ENCODE peak calls at places on chromosomes 13 and 19, in ten cellular contexts. W is upper lobe of left lung, B is stomach, O is K562, V is GM23338, I is sigmoid colon, H is HCT116, Q is SK-N-MC, P is HepG2, J is Panc1. U is an unnamed sample.

GRCh38 chr13:103883152-103883551 is 816.9 kb upstream of the SLC10A2 start:
- DNase-seq in W (peak; percentile 74), V (peak; percentile 84), I (peak; percentile 82), P (peak; percentile 81), H (peak; percentile 90), J (peak; percentile 69), O (no peak), Q (no peak), B (peak; percentile 68), U (peak; percentile 75)

GRCh38 chr13:52832268-52832667 is 16.2 kb downstream of the PCDH8 start:
- DNase-seq in J (no peak), W (no peak), O (no peak), I (no peak), B (no peak), Q (no peak), H (no peak), P (no peak), V (no peak), U (no peak)

GRCh38 chr13:109626386-109627171 is 159.8 kb downstream of the IRS2 start:
- DNase-seq in W (no peak), I (no peak), J (no peak), H (no peak), V (no peak), P (no peak), B (no peak), Q (no peak), O (no peak), U (no peak)

GRCh38 chr19:54133312-54133956 is 4.1 kb upstream of the CNOT3 start:
- DNase-seq in V (peak; percentile 56), B (no peak), J (no peak), I (no peak), O (no peak), W (no peak), H (peak; percentile 32), Q (peak; percentile 44), P (peak; percentile 84), U (no peak)

GRCh38 chr19:58566989-58567388 is 6.1 kb downstream of the MZF1 start:
- DNase-seq in Q (no peak), B (no peak), O (no peak), P (no peak), J (no peak), W (peak; percentile 6), I (no peak), V (no peak), H (no peak), U (no peak)

GRCh38 chr13:50133277-50133953 is 118.2 kb downstream of the KCNRG start:
- DNase-seq in B (no peak), V (peak; percentile 69), I (no peak), Q (no peak), J (no peak), P (no peak), H (no peak), W (no peak), O (no peak), U (no peak)

GRCh38 chr19:51511353-51511752 is 9.8 kb upstream of the SIGLEC12 start:
- DNase-seq in P (peak; percentile 12), I (no peak), J (no peak), O (peak; percentile 57), H (peak; percentile 7), Q (no peak), B (no peak), W (no peak), V (peak; percentile 85), U (no peak)

GRCh38 chr13:23320926-23321533 is 112.5 kb downstream of the SACS start:
- DNase-seq in I (no peak), B (no peak), O (no peak), W (no peak), H (no peak), J (no peak), P (no peak), V (no peak), Q (no peak), U (no peak)

GRCh38 chr13:59771272-59771671 is 392.5 kb downstream of the DIAPH3 start:
- DNase-seq in V (peak; percentile 43), O (peak; percentile 4), B (no peak), I (no peak), P (peak; percentile 4), W (no peak), J (no peak), H (no peak), Q (no peak), U (no peak)

GRCh38 chr13:59770451-59770850 is 393.3 kb downstream of the DIAPH3 start:
- DNase-seq in J (no peak), H (no peak), O (no peak), P (no peak), Q (no peak), B (no peak), W (no peak), V (no peak), I (no peak), U (no peak)

DNA sequence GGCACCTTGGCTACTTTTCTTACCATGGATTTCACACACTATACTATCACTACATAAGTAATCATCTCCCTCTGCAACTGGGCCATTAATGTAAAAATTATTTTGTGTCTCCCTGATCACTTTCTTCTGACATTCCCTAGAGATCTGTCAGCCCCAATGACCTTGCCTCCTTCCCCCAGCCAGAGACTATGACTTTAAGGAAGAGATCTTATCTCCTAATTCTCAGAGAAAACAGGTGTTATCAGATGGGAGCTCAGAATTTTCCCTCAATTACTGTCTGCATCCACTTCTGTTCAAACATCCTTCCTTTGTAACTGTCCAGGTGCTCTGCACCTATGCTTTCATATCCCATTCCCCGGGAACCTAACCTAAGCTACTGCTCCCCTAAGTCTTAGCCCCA is 397.5 kb downstream of the DIAPH3 start:
- DNase-seq in V (no peak), O (no peak), I (no peak), W (no peak), J (no peak), H (no peak), B (no peak), Q (no peak), P (no peak), U (no peak)
- TF ChIP-seq POLR2AphosphoS5 in V (no peak), O (no peak), I (no peak), W (no peak), J (no peak), H (no peak), B (no peak), Q (no peak), P (no peak), U (no peak)

GRCh38 chr19:570315-570714 is 2.1 kb upstream of the BSG start:
- DNase-seq in P (no peak), V (no peak), O (peak; percentile 61), J (no peak), B (no peak), Q (no peak), I (no peak), W (no peak), H (no peak), U (no peak)

GRCh38 chr19:571127-571974 is 1.0 kb upstream of the BSG start:
- DNase-seq in Q (no peak), V (peak; percentile 77), I (no peak), H (no peak), B (peak; percentile 43), P (peak; percentile 61), O (peak; percentile 48), J (no peak), W (peak; percentile 72), U (peak; percentile 87)

GRCh38 chr19:567296-567900 is 5.0 kb upstream of the BSG start:
- DNase-seq in I (peak; percentile 56), O (no peak), V (peak; percentile 0), W (no peak), Q (no peak), J (no peak), P (no peak), B (no peak), H (no peak), U (no peak)

GRCh38 chr19:566844-567243 is 5.6 kb upstream of the BSG start:
- DNase-seq in I (peak; percentile 65), H (no peak), O (no peak), J (no peak), B (no peak), V (no peak), Q (no peak), P (no peak), W (no peak), U (no peak)

GRCh38 chr19:566403-566802 is 6.0 kb upstream of the BSG start:
- DNase-seq in I (peak; percentile 96), P (peak; percentile 81), V (peak; percentile 25), B (no peak), J (no peak), W (peak; percentile 79), H (no peak), O (peak; percentile 55), Q (peak; percentile 92), U (no peak)
- TF ChIP-seq POLR2AphosphoS5 in I (peak; percentile 96), P (no peak), V (no peak), B (peak; percentile 72), J (no peak), W (peak; percentile 62), H (no peak), O (peak; percentile 35), Q (peak; percentile 50), U (peak; percentile 71)

GRCh38 chr19:14003279-14004051 is 2.7 kb downstream of the RFX1 start:
- DNase-seq in H (no peak), P (no peak), B (no peak), Q (no peak), J (no peak), I (no peak), O (no peak), W (no peak), V (no peak), U (no peak)

GRCh38 chr19:14004619-14005380 is 1.3 kb downstream of the RFX1 start:
- DNase-seq in W (peak; percentile 76), J (no peak), Q (no peak), V (no peak), O (peak; percentile 15), I (peak; percentile 79), H (no peak), P (peak; percentile 58), B (peak; percentile 47), U (peak; percentile 85)

GRCh38 chr19:14006766-14007562 is 844 bp upstream of the RFX1 start:
- DNase-seq in B (no peak), P (no peak), J (no peak), O (peak; percentile 84), W (peak; percentile 77), Q (no peak), V (peak; percentile 93), I (no peak), H (no peak), U (peak; percentile 96)

GRCh38 chr19:14006085-14006765 is at the start of gene RFX1:
- DNase-seq in W (peak; percentile 98), I (peak; percentile 100), Q (peak; percentile 100), P (peak; percentile 100), J (peak; percentile 93), H (peak; percentile 100), B (peak; percentile 100), V (peak; percentile 99), O (peak; percentile 79), U (peak; percentile 99)

GRCh38 chr19:14005381-14006084 is 587 bp downstream of the RFX1 start:
- DNase-seq in I (peak; percentile 96), V (peak; percentile 93), B (peak; percentile 94), O (peak; percentile 93), H (peak; percentile 65), Q (peak; percentile 40), P (peak; percentile 67), J (no peak), W (peak; percentile 94), U (peak; percentile 97)
- TF ChIP-seq POLR2AphosphoS5 in I (no peak), V (peak; percentile 40), B (no peak), O (peak; percentile 66), H (peak; percentile 75), Q (no peak), P (peak; percentile 39), J (peak; percentile 28), W (no peak), U (peak; percentile 59)

GRCh38 chr19:3207466-3208242 is 16.8 kb upstream of the CELF5 start:
- DNase-seq in W (no peak), P (no peak), O (peak; percentile 72), V (no peak), H (no peak), J (no peak), Q (no peak), B (no peak), I (no peak), U (no peak)

GRCh38 chr19:3213159-3213558 is 11.3 kb upstream of the CELF5 start:
- DNase-seq in Q (no peak), I (no peak), P (no peak), V (no peak), O (no peak), W (no peak), J (no peak), H (no peak), B (no peak), U (no peak)

GRCh38 chr19:3211191-3211590 is 13.3 kb upstream of the CELF5 start:
- DNase-seq in B (no peak), V (no peak), J (no peak), Q (no peak), W (no peak), I (no peak), P (no peak), O (no peak), H (no peak), U (no peak)

GRCh38 chr19:3208317-3209207 is 15.9 kb upstream of the CELF5 start:
- DNase-seq in W (no peak), H (no peak), I (no peak), B (no peak), J (no peak), O (no peak), Q (no peak), V (no peak), P (no peak), U (no peak)

DNA sequence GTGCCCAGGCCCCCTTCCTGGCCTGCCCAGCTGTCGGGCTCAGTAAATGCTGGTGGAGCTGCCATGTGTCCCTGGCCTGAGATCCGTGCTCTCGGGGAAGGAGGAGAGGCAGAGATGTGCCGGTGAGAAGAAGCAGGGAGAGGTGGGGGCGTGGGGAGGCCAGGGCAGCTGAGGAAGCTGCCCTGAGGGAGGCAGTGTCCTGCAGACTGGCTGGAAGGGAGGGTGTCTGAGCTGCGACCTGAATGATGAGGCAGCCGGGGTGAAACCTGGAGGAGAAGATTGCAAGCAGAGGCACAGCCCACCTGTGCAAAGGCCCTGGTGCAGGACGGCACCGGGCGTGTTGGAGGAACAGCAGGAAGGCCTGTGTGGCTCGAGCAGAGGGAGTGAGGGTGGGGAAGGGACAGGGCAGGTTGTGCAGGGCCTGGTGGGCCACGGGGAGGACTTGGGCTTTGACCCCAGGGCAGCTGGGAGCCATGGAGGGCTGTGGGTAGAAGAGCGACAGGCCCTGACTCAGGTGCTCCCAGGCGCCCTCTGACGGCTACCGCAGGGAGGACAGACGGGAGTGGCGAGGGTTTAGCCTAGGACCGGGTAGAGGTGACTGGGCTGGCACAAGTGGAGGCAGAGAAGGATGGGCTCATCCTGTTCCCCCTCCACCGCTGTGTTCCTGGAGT is 14.0 kb upstream of the CELF5 start:
- DNase-seq in J (peak; percentile 30), Q (no peak), O (peak; percentile 68), W (peak; percentile 73), P (peak; percentile 29), V (peak; percentile 84), I (no peak), B (peak; percentile 67), H (peak; percentile 4), U (peak; percentile 91)
- TF ChIP-seq POLR2AphosphoS5 in J (no peak), Q (peak; percentile 52), O (peak; percentile 25), W (no peak), P (no peak), V (no peak), I (no peak), B (no peak), H (peak; percentile 45), U (peak; percentile 31)

U was measured in spleen.